ENCODE peak calls at places on chromosomes 6 and 20, in five cellular contexts. N, T, Z, C and A are unnamed samples.

GRCh38 chr6:94389218-94389617 is 969.9 kb upstream of the EPHA7 start:
- DNase-seq in N (no peak), T (no peak), Z (no peak), C (no peak), A (no peak)

GRCh38 chr6:146587448-146587847 is 11.3 kb upstream of the ADGB start:
- DNase-seq in N (no peak), T (no peak), Z (no peak), C (no peak), A (no peak)

GRCh38 chr6:49556429-49556837 is 6.0 kb downstream of the C6orf141 start:
- DNase-seq in N (no peak), T (no peak), Z (no peak), C (peak; percentile 86), A (no peak)

GRCh38 chr20:22586645-22587310 is 2.4 kb upstream of the FOXA2 start:
- DNase-seq in N (peak; percentile 65), T (peak; percentile 77), Z (no peak), C (no peak), A (peak; percentile 74)

GRCh38 chr6:40922281-40922680 is 116.7 kb downstream of the UNC5CL start:
- DNase-seq in N (no peak), T (no peak), Z (no peak), C (no peak), A (no peak)

GRCh38 chr6:15363523-15364400 is 117.9 kb downstream of the JARID2 start:
- DNase-seq in N (no peak), T (no peak), Z (no peak), C (no peak), A (peak; percentile 46)

GRCh38 chr6:28807682-28808280 is 116.0 kb downstream of the TRIM27 start:
- DNase-seq in N (no peak), T (peak; percentile 74), Z (peak; percentile 43), C (peak; percentile 75), A (no peak)

GRCh38 chr6:46781478-46782378 is 11.5 kb upstream of the MEP1A start:
- DNase-seq in N (no peak), T (no peak), Z (peak; percentile 72), C (peak; percentile 58), A (peak; percentile 20)

GRCh38 chr20:46820682-46821081 is 74.0 kb upstream of the EYA2 start:
- DNase-seq in N (no peak), T (no peak), Z (no peak), C (no peak), A (no peak)

GRCh38 chr6:4225207-4225872 is 90.0 kb upstream of the ECI2 start:
- DNase-seq in N (no peak), T (peak; percentile 40), Z (no peak), C (no peak), A (no peak)

GRCh38 chr6:111770263-111771083 is 102.8 kb downstream of the FYN start:
- DNase-seq in N (no peak), T (no peak), Z (no peak), C (no peak), A (no peak)

GRCh38 chr20:64049060-64049886 is at the start of gene SOX18:
- DNase-seq in N (no peak), T (peak; percentile 53), Z (no peak), C (no peak), A (peak; percentile 69)

GRCh38 chr6:125191916-125192609 is 38.5 kb downstream of the TPD52L1 start:
- DNase-seq in N (peak; percentile 68), T (peak; percentile 80), Z (peak; percentile 69), C (peak; percentile 58), A (peak; percentile 65)
- TF ChIP-seq CTCF in N (peak; percentile 68), T (peak; percentile 83), Z (peak; percentile 83), C (peak; percentile 83), A (peak; percentile 63)

GRCh38 chr20:33653218-33653899 is 8.8 kb upstream of the C20orf144 start:
- DNase-seq in N (no peak), T (peak; percentile 85), Z (peak; percentile 82), C (peak; percentile 35), A (peak; percentile 82)
- TF ChIP-seq CTCF in N (peak; percentile 68), T (peak; percentile 97), Z (peak; percentile 91), C (peak; percentile 78), A (peak; percentile 64)

DNA sequence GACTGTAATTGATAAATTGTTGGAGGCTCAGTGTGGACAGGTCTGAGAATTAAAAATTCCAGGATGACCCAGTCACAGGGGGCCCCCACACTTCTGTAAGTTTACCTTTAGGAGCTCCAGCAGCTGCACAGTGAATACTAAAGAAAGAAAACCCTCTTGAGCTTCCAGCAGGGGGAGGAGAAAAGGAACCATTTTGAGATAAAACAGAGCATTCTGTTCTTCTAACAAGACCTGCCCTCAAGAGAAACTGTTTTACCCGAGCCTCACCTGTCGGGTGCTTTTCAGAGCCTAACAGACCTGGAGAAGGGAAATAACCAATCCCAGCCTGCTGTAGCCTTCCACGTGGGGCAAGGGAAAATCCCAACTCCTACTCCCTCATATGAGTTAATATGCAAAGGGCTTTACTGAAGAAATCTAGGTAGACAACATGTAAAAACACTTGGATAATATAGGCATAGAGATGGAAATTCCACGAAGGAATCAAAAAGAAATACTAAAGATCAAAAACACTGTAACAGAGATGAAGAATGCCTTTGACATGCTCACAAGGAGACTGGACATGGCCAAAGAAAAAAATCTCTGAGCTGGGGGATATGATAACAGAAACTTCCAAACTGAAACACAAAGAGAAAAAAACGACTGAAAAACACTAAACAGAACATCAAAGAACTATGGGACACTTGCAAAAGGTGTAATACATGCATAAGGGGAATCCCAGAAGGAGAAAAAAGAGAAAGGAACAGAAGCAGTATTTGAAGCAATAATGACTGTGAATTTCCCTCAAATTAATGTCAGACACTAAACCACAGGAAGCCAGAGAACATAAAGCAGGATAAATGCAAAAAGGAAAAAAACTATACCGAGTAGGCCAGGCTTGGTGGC is 117.6 kb upstream of the ARID1B start:
- DNase-seq in N (no peak), T (no peak), Z (peak; percentile 35), C (no peak), A (no peak)
- TF ChIP-seq CTCF in N (no peak), T (no peak), Z (peak; percentile 52), C (peak; percentile 11), A (no peak)

DNA sequence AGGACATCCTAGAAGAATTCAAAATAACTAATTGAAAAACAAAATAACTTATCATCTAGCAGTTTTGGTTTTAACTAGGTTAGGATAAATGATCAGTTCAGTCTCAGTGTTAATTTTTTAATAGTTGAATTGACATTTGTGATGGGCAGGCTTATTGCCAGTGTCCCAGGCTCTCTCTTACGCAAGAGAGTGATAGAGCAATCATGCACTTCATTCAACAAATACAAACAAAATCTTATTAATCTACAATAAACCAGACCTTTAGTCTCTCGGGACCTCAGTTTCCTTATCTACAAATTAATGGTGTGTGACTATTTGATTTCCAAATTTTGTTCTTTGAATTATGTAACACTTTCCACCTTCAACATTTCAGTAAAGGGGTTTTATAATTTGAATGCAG is 385.9 kb upstream of the JAG1 start:
- DNase-seq in N (no peak), T (no peak), Z (no peak), C (no peak), A (no peak)
- TF ChIP-seq CTCF in N (no peak), T (no peak), Z (no peak), C (no peak), A (no peak)

GRCh38 chr20:50330504-50331313 is 140.1 kb downstream of the CEBPB start:
- DNase-seq in N (no peak), T (no peak), Z (no peak), C (no peak), A (no peak)
- TF ChIP-seq CTCF in N (no peak), T (no peak), Z (no peak), C (no peak), A (no peak)

GRCh38 chr20:19887566-19888268 is 129.4 kb upstream of the NAA20 start:
- DNase-seq in N (no peak), T (no peak), Z (no peak), C (no peak), A (no peak)

GRCh38 chr20:19888269-19888669 is 128.9 kb upstream of the NAA20 start:
- DNase-seq in N (peak; percentile 60), T (no peak), Z (no peak), C (no peak), A (no peak)

GRCh38 chr20:19885981-19886665 is 128.1 kb downstream of the RIN2 start:
- DNase-seq in N (peak; percentile 74), T (peak; percentile 29), Z (no peak), C (no peak), A (no peak)

GRCh38 chr20:19885576-19885956 is 127.5 kb downstream of the RIN2 start:
- DNase-seq in N (no peak), T (no peak), Z (no peak), C (no peak), A (no peak)

DNA sequence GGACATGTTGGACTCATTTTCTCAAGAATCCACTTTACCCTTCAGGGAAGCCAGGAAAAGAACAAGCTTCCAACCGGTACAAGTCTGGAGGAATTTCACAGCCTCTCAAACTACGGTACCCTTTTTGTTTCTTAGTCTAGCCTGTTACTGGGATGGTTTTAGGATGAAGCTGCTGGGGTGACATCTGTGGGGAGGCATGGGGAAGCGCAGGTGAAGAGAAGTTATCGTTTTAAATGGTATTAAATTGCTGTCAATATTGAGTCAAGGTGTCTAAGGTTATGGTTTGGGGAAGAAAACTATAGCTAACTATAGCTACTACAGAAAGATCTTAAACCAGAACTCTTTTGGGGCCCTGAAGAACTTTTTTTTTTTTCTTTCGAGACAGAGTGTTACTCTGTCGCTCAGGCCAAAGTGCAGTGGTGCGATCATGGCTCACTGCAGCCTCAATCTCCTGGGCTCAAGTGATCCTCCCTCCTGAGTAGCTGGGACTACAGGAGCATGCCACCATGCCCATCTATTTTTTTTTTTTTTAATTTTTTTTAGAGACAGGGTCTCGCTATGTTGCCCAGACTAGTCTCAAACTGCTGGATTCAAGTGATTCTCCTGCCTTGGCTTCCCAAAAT is 128.7 kb downstream of the RIN2 start:
- DNase-seq in N (no peak), T (no peak), Z (no peak), C (no peak), A (no peak)
- TF ChIP-seq CTCF in N (no peak), T (peak; percentile 25), Z (no peak), C (peak; percentile 25), A (no peak)